ENCODE peak calls at places on chromosomes 1 and 21, in four cellular contexts. M is A549, U is fibroblast of lung, H is HepG2. P is an unnamed sample.

GRCh38 chr1:169113613-169114119 is 7.2 kb downstream of the ATP1B1 start:
- DNase-seq in U (peak; percentile 73), M (peak; percentile 91), H (peak; percentile 72), P (peak; percentile 90)

GRCh38 chr1:25487628-25488027 is 55.8 kb upstream of the LDLRAP1 start:
- DNase-seq in U (no peak), M (no peak), H (peak; percentile 8), P (peak; percentile 32)

GRCh38 chr1:115288799-115289198 is 49.2 kb downstream of the NGF start:
- DNase-seq in U (no peak), M (no peak), H (no peak), P (no peak)

GRCh38 chr21:29904359-29905282 is 35.2 kb downstream of the GRIK1 start:
- DNase-seq in U (peak; percentile 89), M (no peak), H (no peak), P (peak; percentile 38)

GRCh38 chr1:222464841-222465210 is 83.1 kb downstream of the HHIPL2 start:
- DNase-seq in M (peak; percentile 80), U (peak; percentile 82), H (peak; percentile 63), P (peak; percentile 72)

GRCh38 chr1:35442737-35443136 is 114.5 kb downstream of the KIAA0319L start:
- DNase-seq in U (no peak), M (no peak), H (no peak), P (no peak)

GRCh38 chr1:13792429-13792828 is 92.4 kb downstream of the PRDM2 start:
- DNase-seq in M (no peak), U (no peak), H (no peak), P (peak; percentile 86)

GRCh38 chr1:33361553-33362262 is 40.8 kb upstream of the A3GALT2 start:
- DNase-seq in M (no peak), H (no peak), U (no peak), P (no peak)

GRCh38 chr1:66182551-66183178 is 351.3 kb upstream of the SGIP1 start:
- DNase-seq in H (no peak), U (peak; percentile 64), M (peak; percentile 94), P (peak; percentile 77)

DNA sequence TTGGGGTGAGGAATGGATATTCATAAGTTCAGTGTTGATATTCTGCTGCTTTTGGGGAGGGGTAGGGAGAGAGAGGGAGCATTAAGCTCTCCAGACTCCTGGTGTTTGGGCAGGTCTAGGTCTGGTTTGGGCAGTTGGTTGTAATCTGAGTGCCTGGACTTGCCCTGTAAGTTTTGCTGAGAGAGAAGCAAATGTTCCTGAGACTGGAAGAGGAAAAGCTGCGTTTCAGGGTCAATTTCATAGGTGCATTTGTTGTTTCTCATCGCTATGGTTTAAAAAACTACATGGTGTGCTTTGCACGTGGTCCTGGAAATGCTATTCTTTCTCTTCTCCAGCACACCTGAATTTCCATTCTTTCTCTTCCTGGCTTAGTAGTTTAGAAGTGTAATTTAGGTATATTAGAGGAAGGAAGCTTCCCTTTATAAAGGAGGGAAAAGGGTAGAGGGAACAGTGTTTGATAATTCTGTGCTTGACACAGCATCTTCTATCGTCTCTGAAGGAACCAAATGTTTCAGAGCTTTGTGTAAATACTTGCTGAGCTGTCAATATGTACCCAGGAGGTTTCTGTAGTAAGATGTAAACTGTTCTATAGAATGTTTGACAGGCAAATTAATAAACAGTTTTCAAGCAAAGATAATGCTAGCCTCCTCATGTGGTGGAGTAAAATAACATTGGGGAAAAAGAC is 6.3 kb downstream of the ARID1A start:
- DNase-seq in U (no peak), M (no peak), H (no peak), P (no peak)
- H3K4me3 ChIP-seq in U (no peak overlapping the region), M (no peak overlapping the region), H (peak overlapping the region; percentile 5), P (no peak overlapping the region)

GRCh38 chr1:112461200-112461871 is 47.4 kb upstream of the WNT2B start:
- DNase-seq in H (no peak), M (no peak), U (no peak), P (peak; percentile 17)
- H3K4me2 ChIP-seq in H (peak overlapping the region; percentile 65), M (no peak overlapping the region), U (no peak overlapping the region), P (no peak overlapping the region)

GRCh38 chr21:45407629-45408247 is 2.8 kb downstream of the COL18A1 start:
- DNase-seq in M (no peak), U (no peak), H (no peak), P (no peak)
- H3K4me3 ChIP-seq in M (no peak overlapping the region), U (no peak overlapping the region), H (peak overlapping the region; percentile 79), P (no peak overlapping the region)

GRCh38 chr1:9126511-9126910 is 2.4 kb downstream of the GPR157 start:
- DNase-seq in U (no peak), M (no peak), H (no peak), P (no peak)

GRCh38 chr1:9129391-9130041 is 614 bp upstream of the GPR157 start:
- DNase-seq in H (peak; percentile 78), M (peak; percentile 85), U (no peak), P (peak; percentile 80)

GRCh38 chr1:9127395-9128160 is 1.3 kb downstream of the GPR157 start:
- DNase-seq in M (no peak), U (no peak), H (no peak), P (no peak)

GRCh38 chr1:9128520-9129371 is at the start of gene GPR157:
- DNase-seq in H (peak; percentile 62), U (peak; percentile 76), M (peak; percentile 85), P (peak; percentile 90)

DNA sequence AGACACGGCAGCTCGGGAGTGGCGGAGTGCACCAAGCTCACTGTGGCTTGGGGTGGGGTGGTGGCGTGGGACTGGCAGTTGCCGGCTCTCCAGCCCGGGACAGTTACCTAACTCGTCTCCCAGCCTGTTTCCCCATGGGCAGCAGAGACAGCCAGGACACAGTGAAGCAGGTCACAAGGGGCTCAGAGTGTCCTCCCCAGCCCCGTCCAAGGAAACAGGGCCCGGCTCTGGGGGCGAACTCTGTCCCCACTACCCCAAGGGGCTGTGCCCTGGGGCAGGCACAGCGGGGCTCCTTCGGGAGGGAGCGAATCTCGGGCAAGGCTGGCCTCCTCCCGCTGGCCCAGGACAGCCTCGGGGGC is 762 bp downstream of the GPR157 start:
- DNase-seq in M (no peak), H (no peak), U (no peak), P (peak; percentile 19)
- H3K4me2 ChIP-seq in M (peak overlapping the region; percentile 96), H (peak overlapping the region; percentile 96), U (peak overlapping the region; percentile 84), P (peak overlapping the region; percentile 77)

GRCh38 chr1:154952664-154953063 is 3.2 kb downstream of the PBXIP1 start:
- DNase-seq in M (no peak), H (no peak), U (no peak), P (no peak)

GRCh38 chr1:154954541-154954940 is 1.4 kb downstream of the PBXIP1 start:
- DNase-seq in H (no peak), U (no peak), M (no peak), P (no peak)

GRCh38 chr1:154955039-154955717 is 721 bp downstream of the PBXIP1 start:
- DNase-seq in H (peak; percentile 77), M (peak; percentile 60), U (peak; percentile 68), P (peak; percentile 83)

GRCh38 chr1:154953611-154954038 is 2.3 kb downstream of the PBXIP1 start:
- DNase-seq in M (no peak), H (no peak), U (no peak), P (no peak)

DNA sequence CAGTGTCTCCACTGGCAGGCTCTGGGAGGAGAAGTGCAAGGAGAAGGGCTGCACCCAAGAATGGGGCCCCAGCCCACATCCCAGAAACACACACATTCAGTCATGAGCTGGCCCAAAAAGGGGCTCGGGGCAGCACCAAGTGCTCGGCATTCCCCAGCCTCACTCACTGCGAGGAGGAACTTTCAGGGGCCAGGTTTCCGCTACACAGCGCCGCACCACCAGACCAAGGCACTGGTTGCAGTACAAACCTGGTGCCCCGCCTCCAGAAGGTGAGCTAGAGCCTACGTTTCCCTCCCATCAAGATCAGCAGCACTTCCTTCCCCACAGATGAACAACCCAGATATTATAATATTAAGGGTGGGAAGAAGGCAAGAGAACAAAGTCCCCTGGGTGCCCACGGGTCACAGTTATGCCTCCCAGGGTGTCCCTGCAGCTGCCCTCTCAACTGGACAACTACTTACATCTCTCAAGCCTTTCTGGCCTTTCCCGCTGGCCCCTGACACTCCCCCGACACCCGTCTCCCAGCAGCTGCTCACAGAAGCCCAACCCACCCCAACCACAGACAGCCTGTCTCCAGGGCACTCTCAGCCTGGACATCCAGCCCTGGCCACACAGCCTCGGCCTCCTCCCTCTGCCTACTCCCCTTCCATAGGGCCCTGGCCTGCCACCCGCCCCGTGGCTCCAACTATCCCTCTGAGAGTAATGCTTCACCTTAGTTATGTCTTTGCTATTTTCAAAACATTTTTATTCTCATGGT is 3.8 kb downstream of the PBXIP1 start:
- DNase-seq in M (no peak), H (no peak), U (no peak), P (no peak)
- H3K4me3 ChIP-seq in M (no peak overlapping the region), H (no peak overlapping the region), U (no peak overlapping the region), P (no peak overlapping the region)

GRCh38 chr1:246906833-246907232 is 24.9 kb downstream of the AHCTF1 start:
- DNase-seq in U (no peak), H (peak; percentile 86), M (no peak), P (no peak)
- H3K4me2 ChIP-seq in U (no peak overlapping the region), H (no peak overlapping the region), M (no peak overlapping the region), P (no peak overlapping the region)

GRCh38 chr1:226425004-226425378 is 17.1 kb upstream of the PARP1 start:
- DNase-seq in U (no peak), H (no peak), M (no peak), P (no peak)
- H3K4me3 ChIP-seq in U (no peak overlapping the region), H (no peak overlapping the region), M (no peak overlapping the region), P (no peak overlapping the region)

DNA sequence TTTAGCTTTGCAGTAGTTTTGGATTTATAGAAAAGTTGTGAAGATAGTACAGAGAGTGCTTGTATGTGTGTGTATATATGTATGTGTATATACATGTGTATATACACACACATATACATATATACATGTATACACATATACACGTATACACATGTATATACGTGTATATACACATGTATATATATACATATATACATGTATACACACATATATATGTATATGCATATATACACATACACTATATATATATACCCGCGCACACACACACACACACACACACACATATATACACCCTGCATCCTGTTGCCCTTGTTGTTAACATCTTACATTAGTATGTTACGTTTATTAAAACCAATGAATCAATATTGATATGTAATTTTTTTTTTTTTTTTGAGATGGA is 24.3 kb downstream of the RPRD2 start:
- DNase-seq in H (no peak), U (no peak), M (no peak), P (no peak)
- H3K4me2 ChIP-seq in H (peak overlapping the region; percentile 56), U (no peak overlapping the region), M (no peak overlapping the region), P (no peak overlapping the region)

GRCh38 chr1:237042467-237042891 is 495 bp downstream of the RYR2 start:
- DNase-seq in U (no peak), M (no peak), H (no peak), P (no peak)
- H3K4me3 ChIP-seq in U (peak overlapping the region; percentile 22), M (peak overlapping the region; percentile 46), H (peak overlapping the region; percentile 16), P (no peak overlapping the region)

P was measured in GM23248.